ENCODE peak calls at places on chromosomes 4 and X, in five cellular contexts. T is cardiac muscle cell, V is astrocyte, R is mucosa of descending colon, W is endodermal cell. S is an unnamed sample. For H3K36me3, the result is how much of the 10 kb centered on the place peaks cover.

GRCh38 chr4:125013891-125014290 is 300.9 kb upstream of the FAT4 start:
- DNase-seq in T (no peak), V (peak), R (no peak), W (no peak), S (no peak)

GRCh38 chrX:7372843-7373525 is 225.0 kb upstream of the PUDP start:
- DNase-seq in T (peak), V (peak), R (no peak), W (no peak), S (peak)

GRCh38 chr4:57501715-57502114 is 391.5 kb upstream of the IGFBP7 start:
- DNase-seq in T (peak), V (peak), R (no peak), W (no peak), S (no peak)

GRCh38 chr4:82097504-82097903 is 276.3 kb downstream of the HNRNPD start:
- DNase-seq in T (no peak), V (peak), R (no peak), W (no peak), S (no peak)

GRCh38 chrX:48919360-48919821 is 567 bp upstream of the PIM2 start:
- DNase-seq in T (no peak), V (no peak), R (no peak), W (peak), S (no peak)

GRCh38 chr4:26131711-26132110 is 189.1 kb upstream of the RBPJ start:
- DNase-seq in T (no peak), V (no peak), R (no peak), W (no peak), S (no peak)

GRCh38 chrX:40603446-40603845 is 19.8 kb upstream of the MPC1L start:
- DNase-seq in T (no peak), V (no peak), R (no peak), W (no peak), S (no peak)

GRCh38 chr4:3421470-3421869 is 20.3 kb upstream of the HGFAC start:
- DNase-seq in T (no peak), V (no peak), R (no peak), W (peak), S (no peak)

GRCh38 chrX:134396174-134396573 is 63.8 kb upstream of the HPRT1 start:
- DNase-seq in T (peak), V (peak), R (no peak), W (no peak), S (no peak)

GRCh38 chr4:13313856-13314255 is 170.3 kb downstream of the RAB28 start:
- DNase-seq in T (no peak), V (no peak), R (no peak), W (no peak), S (no peak)

GRCh38 chr4:153332936-153333335 is 11.6 kb upstream of the MND1 start:
- DNase-seq in T (no peak), V (no peak), R (no peak), W (no peak), S (no peak)

GRCh38 chr4:5566526-5566925 is 141.8 kb downstream of the EVC2 start:
- DNase-seq in T (no peak), V (no peak), R (no peak), W (no peak), S (no peak)

GRCh38 chr4:10963958-10964705 is 279.6 kb upstream of the CLNK start:
- DNase-seq in T (no peak), V (no peak), R (no peak), W (peak), S (no peak)

GRCh38 chrX:22196151-22196550 is 76.6 kb upstream of the CBLL2 start:
- DNase-seq in T (no peak), V (no peak), R (no peak), W (no peak), S (peak)

GRCh38 chr4:8373973-8374545 is 66.5 kb downstream of the ACOX3 start:
- DNase-seq in T (no peak), V (no peak), R (no peak), W (no peak), S (no peak)

GRCh38 chrX:14673236-14673635 is 143.9 kb downstream of the GLRA2 start:
- DNase-seq in T (no peak), V (peak), R (no peak), W (no peak), S (no peak)

GRCh38 chr4:118765399-118765798 is 70.5 kb downstream of the SEC24D start:
- DNase-seq in T (peak), V (peak), R (no peak), W (no peak), S (peak)

GRCh38 chrX:41665676-41666075 is 23.1 kb upstream of the GPR34 start:
- DNase-seq in T (peak), V (no peak), R (no peak), W (no peak), S (no peak)

GRCh38 chr4:141680060-141680459 is 43.7 kb downstream of the IL15 start:
- DNase-seq in T (no peak), V (no peak), R (no peak), W (no peak), S (no peak)

GRCh38 chr4:7901274-7901845 is 38.3 kb downstream of the AFAP1 start:
- DNase-seq in T (no peak), V (no peak), R (no peak), W (no peak), S (no peak)

GRCh38 chr4:48254381-48255072 is 15.1 kb downstream of the TEC start:
- DNase-seq in T (peak), V (peak), R (no peak), W (no peak), S (no peak)

GRCh38 chr4:165343353-165344191 is 16.1 kb downstream of the MSMO1 start:
- DNase-seq in T (no peak), V (no peak), R (peak), W (peak), S (no peak)

GRCh38 chrX:17552251-17552650 is 177.3 kb downstream of the NHS start:
- DNase-seq in T (peak), V (peak), R (no peak), W (no peak), S (no peak)

GRCh38 chr4:150722908-150723362 is 141.0 kb downstream of the MAB21L2 start:
- DNase-seq in T (peak), V (no peak), R (peak), W (peak), S (no peak)

GRCh38 chr4:78058591-78059523 is 1.7 kb downstream of the FRAS1 start:
- DNase-seq in T (peak), V (peak), R (peak), W (peak), S (no peak)

GRCh38 chr4:128861856-128862518 is 52.5 kb downstream of the JADE1 start:
- DNase-seq in T (no peak), V (no peak), R (no peak), W (no peak), S (no peak)

GRCh38 chrX:156008915-156009314 is 11.4 kb downstream of the IL9R start:
- DNase-seq in T (peak), V (no peak), R (no peak), W (no peak), S (no peak)

GRCh38 chrX:39950035-39950688 is 147.6 kb downstream of the BCOR start:
- DNase-seq in T (no peak), V (peak), R (no peak), W (no peak), S (no peak)

GRCh38 chr4:54076673-54077072 is 12.3 kb upstream of the CHIC2 start:
- DNase-seq in T (no peak), V (peak), R (no peak), W (no peak), S (no peak)

GRCh38 chrX:153725832-153726285 is 1.2 kb downstream of the ABCD1 start:
- DNase-seq in T (no peak), V (no peak), R (no peak), W (no peak), S (no peak)
- H3K4me3 ChIP-seq in T (no peak), V (no peak), R (no peak), W (no peak), S (peak)

GRCh38 chr4:184776821-184777220 is 42.9 kb upstream of the CENPU start:
- DNase-seq in T (no peak), V (no peak), R (no peak), W (no peak), S (no peak)

GRCh38 chr4:184775854-184776555 is 42.1 kb upstream of the CENPU start:
- DNase-seq in T (no peak), V (no peak), R (no peak), W (no peak), S (no peak)

GRCh38 chr4:184774152-184774551 is 40.3 kb upstream of the CENPU start:
- DNase-seq in T (no peak), V (no peak), R (no peak), W (no peak), S (no peak)

GRCh38 chr4:184782731-184783472 is 42.9 kb downstream of the ACSL1 start:
- DNase-seq in T (no peak), V (no peak), R (no peak), W (no peak), S (no peak)

DNA sequence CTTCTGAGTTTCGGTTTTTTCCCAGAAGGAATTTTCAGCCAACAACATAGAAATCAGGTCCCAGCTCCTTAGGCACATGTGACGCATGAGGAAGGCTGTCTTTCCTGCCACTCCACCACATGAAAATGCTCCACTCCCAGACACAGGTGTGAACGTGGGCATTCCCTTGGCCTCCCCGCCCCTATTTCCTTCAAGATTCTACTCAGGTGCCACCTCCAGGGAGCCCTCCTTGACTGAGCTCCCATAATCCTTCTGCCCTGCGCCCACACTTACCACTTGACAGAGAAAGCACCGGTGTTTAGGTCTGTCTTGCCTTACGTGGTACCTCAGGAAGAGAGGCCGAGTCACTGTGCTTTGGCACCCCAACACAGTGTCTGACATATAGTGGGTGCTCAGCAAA is 44.4 kb upstream of the CENPU start:
- DNase-seq in T (no peak), V (no peak), R (no peak), W (no peak), S (no peak)
- H3K36me3 ChIP-seq in T (under half), V (under half), R (under half), W (under half), S (under half)

DNA sequence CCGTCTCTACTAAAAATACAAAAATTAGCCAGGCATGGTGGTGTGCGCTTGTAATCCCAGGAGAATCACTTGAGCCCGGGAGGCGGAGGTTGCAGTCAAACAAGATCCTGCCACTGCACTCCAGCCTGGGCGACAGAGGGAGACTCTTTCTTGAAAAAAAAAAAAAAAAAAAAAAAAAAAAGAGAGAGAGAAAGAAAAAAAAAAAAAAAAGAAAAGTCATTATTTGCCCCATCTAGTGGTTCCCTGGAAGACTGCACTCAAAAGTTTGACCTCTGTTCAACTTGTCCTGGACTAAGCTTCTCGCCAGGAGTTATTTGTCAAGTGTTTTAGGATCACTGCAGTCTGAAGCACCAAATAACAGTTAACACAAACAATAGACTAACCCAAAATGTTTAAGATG is 45.3 kb upstream of the KCTD8 start:
- DNase-seq in T (peak), V (peak), R (no peak), W (peak), S (no peak)
- TF ChIP-seq CTCF in T (peak), V (peak), R (no peak), W (peak), S (peak)

GRCh38 chr4:103108547-103108946 is 8.9 kb upstream of the BDH2 start:
- DNase-seq in T (no peak), V (no peak), R (no peak), W (no peak), S (no peak)

GRCh38 chr4:103105558-103106356 is 6.1 kb upstream of the BDH2 start:
- DNase-seq in T (peak), V (peak), R (no peak), W (no peak), S (no peak)

GRCh38 chr4:103111598-103111997 is 12.0 kb upstream of the BDH2 start:
- DNase-seq in T (no peak), V (no peak), R (no peak), W (no peak), S (no peak)
- H3K4me3 ChIP-seq in T (no peak), V (no peak), R (no peak), W (no peak), S (no peak)

GRCh38 chr4:138233313-138233712 is 8.8 kb downstream of the SLC7A11 start:
- DNase-seq in T (no peak), V (no peak), R (no peak), W (no peak), S (no peak)
- H3K36me3 ChIP-seq in T (under half), V (under half), R (under half), W (under half), S (under half)

GRCh38 chrX:53445977-53446376 is 11.8 kb upstream of the HSD17B10 start:
- DNase-seq in T (peak), V (no peak), R (peak), W (peak), S (no peak)
- TF ChIP-seq CTCF in T (peak), V (peak), R (peak), W (peak), S (peak)

GRCh38 chr4:15906024-15906443 is 32.5 kb downstream of the FGFBP1 start:
- DNase-seq in T (no peak), V (peak), R (peak), W (peak), S (no peak)
- H3K4me3 ChIP-seq in T (no peak), V (no peak), R (no peak), W (no peak), S (no peak)

GRCh38 chrX:11438380-11438723 is 145.1 kb downstream of the AMELX start:
- DNase-seq in T (no peak), V (no peak), R (no peak), W (no peak), S (no peak)
- H3K36me3 ChIP-seq in T (under half), V (under half), R (under half), W (under half), S (under half)

DNA sequence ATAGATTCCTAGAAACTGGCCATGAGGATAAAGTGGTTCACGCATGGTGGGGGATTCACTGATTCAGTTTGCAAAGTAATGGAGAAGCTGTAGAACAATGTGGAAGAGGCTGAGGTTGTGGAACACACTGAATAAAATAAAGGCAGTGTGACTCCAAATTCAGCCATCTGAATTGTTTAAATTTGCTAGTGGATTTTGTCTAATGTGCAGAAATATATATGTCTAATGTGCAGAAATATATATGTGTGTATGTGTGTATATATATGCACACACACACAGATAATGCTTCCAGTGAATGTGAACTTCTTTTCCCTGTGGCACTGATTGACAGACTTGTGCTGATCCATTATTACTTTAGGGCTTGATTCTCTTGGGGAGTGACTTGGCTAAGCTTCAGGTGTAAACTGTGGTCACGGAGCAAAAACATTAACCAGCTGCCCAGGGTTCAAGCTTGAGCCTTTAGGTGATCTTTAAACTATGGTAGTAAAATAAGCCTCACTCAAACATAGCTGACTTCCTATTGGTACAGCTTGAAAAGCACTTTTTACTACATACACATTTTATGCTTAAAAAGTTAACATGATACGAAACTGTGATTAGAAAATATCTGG is 3.5 kb downstream of the STBD1 start:
- DNase-seq in T (no peak), V (no peak), R (peak), W (no peak), S (no peak)
- TF ChIP-seq CTCF in T (no peak), V (no peak), R (no peak), W (no peak), S (no peak)

GRCh38 chr4:86593726-86594558 is at the start of gene PTPN13:
- DNase-seq in T (peak), V (peak), R (peak), W (peak), S (peak)

GRCh38 chr4:86592553-86593249 is 1.4 kb upstream of the PTPN13 start:
- DNase-seq in T (no peak), V (peak), R (no peak), W (no peak), S (no peak)

GRCh38 chr4:86596802-86597201 is 2.7 kb downstream of the PTPN13 start:
- DNase-seq in T (peak), V (no peak), R (no peak), W (no peak), S (no peak)

GRCh38 chr4:86594559-86595425 is 677 bp downstream of the PTPN13 start:
- DNase-seq in T (peak), V (peak), R (peak), W (peak), S (peak)

GRCh38 chr4:86595426-86595805 is 1.3 kb downstream of the PTPN13 start:
- DNase-seq in T (peak), V (peak), R (peak), W (no peak), S (no peak)
- H3K4me3 ChIP-seq in T (peak), V (peak), R (no peak), W (peak), S (peak)